ENCODE peak calls at places on chromosomes 12 and 14, in eight cellular contexts. K is neural progenitor cell, S is NT2/D1, Q is colonic mucosa, E is body of pancreas, D is mammary epithelial cell, A is transverse colon, V is uterus. P is an unnamed sample. For H3K4me1, the result is how much of the 10 kb centered on the place peaks cover.

GRCh38 chr12:88393017-88393767 is 187.1 kb downstream of the KITLG start:
- DNase-seq in K (peak), S (peak), Q (no peak), E (no peak), D (peak), A (no peak), V (no peak), P (peak)

GRCh38 chr14:49508124-49508523 is 78.1 kb downstream of the RPS29 start:
- DNase-seq in K (no peak), S (no peak), Q (no peak), E (no peak), D (no peak), A (no peak), V (no peak), P (no peak)

GRCh38 chr12:67447180-67447579 is 178.0 kb downstream of the CAND1 start:
- DNase-seq in K (peak), S (no peak), Q (no peak), E (no peak), D (no peak), A (no peak), V (no peak), P (no peak)

GRCh38 chr12:93857917-93858513 is 180.8 kb downstream of the CRADD start:
- DNase-seq in K (peak), S (no peak), Q (no peak), E (no peak), D (no peak), A (no peak), V (peak), P (no peak)

GRCh38 chr14:22500954-22501353 is 88.1 kb downstream of the DAD1 start:
- DNase-seq in K (no peak), S (no peak), Q (no peak), E (no peak), D (no peak), A (no peak), V (no peak), P (no peak)

GRCh38 chr12:102816816-102817434 is 100.1 kb downstream of the PAH start:
- DNase-seq in K (peak), S (no peak), Q (no peak), E (no peak), D (peak), A (no peak), V (no peak), P (no peak)

GRCh38 chr12:76329163-76329562 is 19.1 kb downstream of the BBS10 start:
- DNase-seq in K (no peak), S (no peak), Q (no peak), E (no peak), D (peak), A (no peak), V (no peak), P (no peak)

GRCh38 chr14:29930283-29930682 is 2.6 kb upstream of the PRKD1 start:
- DNase-seq in K (no peak), S (no peak), Q (no peak), E (no peak), D (no peak), A (no peak), V (no peak), P (no peak)

GRCh38 chr12:57896139-57896436 is 45.3 kb upstream of the ATP23 start:
- DNase-seq in K (peak), S (no peak), Q (peak), E (no peak), D (no peak), A (no peak), V (peak), P (no peak)

GRCh38 chr12:48165089-48166031 is 8.0 kb upstream of the ASB8 start:
- DNase-seq in K (peak), S (peak), Q (peak), E (no peak), D (peak), A (no peak), V (no peak), P (no peak)

GRCh38 chr14:34258318-34258717 is 203.7 kb downstream of the SPTSSA start:
- DNase-seq in K (no peak), S (no peak), Q (no peak), E (no peak), D (peak), A (no peak), V (peak), P (no peak)

GRCh38 chr12:24728366-24728765 is 220.5 kb downstream of the BCAT1 start:
- DNase-seq in K (peak), S (peak), Q (no peak), E (no peak), D (peak), A (no peak), V (no peak), P (no peak)

GRCh38 chr12:8702159-8702558 is 4.4 kb downstream of the RIMKLB start:
- DNase-seq in K (no peak), S (no peak), Q (no peak), E (no peak), D (no peak), A (no peak), V (no peak), P (no peak)
- H3K4me1 ChIP-seq in K (under half), S (under half), Q (under half), E (under half), D (under half), A (under half), V (under half), P (under half)

DNA sequence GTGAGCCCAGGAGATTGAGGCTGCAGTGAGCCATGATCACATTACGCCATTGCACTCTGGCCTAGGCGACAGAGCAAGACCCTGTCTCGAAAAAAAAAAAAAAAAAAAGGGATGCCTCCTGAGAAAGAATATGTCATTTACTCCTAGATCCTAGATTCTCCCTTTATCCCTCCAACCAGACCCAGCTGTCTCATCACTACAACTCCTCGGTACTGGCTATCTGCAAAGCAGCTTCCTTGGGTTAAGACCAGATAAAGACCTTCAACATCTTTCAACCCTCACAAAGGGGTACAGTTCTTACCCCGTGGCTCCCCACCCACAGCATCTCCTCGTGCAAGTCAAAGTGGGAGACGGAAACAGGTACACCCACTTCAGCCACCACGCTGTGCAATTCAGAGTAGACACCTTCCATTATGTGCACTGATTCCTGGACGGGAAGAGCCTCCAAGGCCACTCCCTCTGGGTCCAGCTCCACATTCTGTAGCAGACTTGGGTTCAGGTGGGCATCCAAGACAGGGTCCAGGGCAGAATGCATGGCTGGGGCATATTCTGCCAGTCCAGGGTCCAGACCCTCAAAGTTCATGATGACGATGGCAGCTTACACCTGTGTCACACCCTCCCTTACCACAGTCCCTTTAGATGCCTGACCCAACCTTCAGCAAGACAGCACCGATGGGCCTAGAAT is 1.1 kb downstream of the PAN2 start:
- DNase-seq in K (no peak), S (no peak), Q (no peak), E (no peak), D (no peak), A (no peak), V (no peak), P (no peak)
- H3K4me3 ChIP-seq in K (peak), S (peak), Q (peak), E (no peak), D (peak), A (no peak), V (peak), P (no peak)

GRCh38 chr12:54356228-54356627 is 8.1 kb downstream of the GPR84 start:
- DNase-seq in K (no peak), S (no peak), Q (no peak), E (no peak), D (no peak), A (no peak), V (no peak), P (no peak)
- H3K4me1 ChIP-seq in K (half or more), S (under half), Q (under half), E (half or more), D (under half), A (under half), V (under half), P (under half)

DNA sequence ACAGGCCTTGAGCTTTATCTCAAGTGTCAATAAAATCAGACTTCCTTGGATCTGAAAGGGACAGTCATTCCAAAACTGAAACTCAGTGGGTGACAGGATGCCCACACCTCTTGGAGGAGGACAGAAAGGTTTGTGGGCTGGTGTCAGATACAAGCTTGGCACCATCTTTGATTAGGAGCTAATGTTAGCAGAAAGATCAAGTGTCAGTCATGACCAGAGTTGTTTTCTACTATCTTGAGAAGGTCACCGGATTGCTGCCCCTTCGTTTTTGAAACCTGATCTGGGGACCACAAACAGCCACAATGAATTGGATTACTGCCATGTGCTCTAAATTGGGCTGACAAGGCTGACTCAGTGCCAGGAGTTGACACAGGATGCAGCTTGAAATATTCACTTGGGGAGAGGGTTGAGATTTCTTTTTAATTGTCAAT is 88.3 kb downstream of the OTOGL start:
- DNase-seq in K (no peak), S (no peak), Q (no peak), E (no peak), D (no peak), A (no peak), V (peak), P (no peak)
- H3K4me3 ChIP-seq in K (no peak), S (no peak), Q (no peak), E (no peak), D (no peak), A (no peak), V (no peak), P (no peak)

DNA sequence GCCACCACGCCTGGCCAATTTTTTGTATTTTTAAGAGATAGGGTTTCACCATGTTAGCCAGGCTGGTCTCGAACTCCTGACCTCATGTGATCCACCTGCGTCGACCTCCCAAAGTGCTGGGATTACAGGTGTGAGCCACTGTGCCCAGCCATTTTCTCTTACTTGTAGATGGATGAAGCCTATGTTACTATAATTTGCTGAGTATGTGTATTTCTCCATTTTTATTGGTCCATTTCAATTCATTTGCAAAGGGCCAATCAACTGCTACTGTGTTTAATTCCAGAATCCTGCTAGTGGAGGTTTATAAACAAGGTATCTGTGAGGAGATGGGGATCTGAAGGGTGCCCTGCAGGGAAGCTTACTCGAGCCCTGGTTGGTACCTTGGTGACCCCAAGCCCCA is 101.7 kb upstream of the MAX start:
- DNase-seq in K (no peak), S (no peak), Q (no peak), E (no peak), D (no peak), A (no peak), V (no peak), P (no peak)
- H3K4me1 ChIP-seq in K (under half), S (under half), Q (under half), E (under half), D (under half), A (under half), V (under half), P (under half)

GRCh38 chr12:120066341-120066740 is 50.2 kb downstream of the RAB35 start:
- DNase-seq in K (no peak), S (no peak), Q (no peak), E (no peak), D (peak), A (no peak), V (no peak), P (no peak)
- H3K4me3 ChIP-seq in K (no peak), S (no peak), Q (no peak), E (no peak), D (no peak), A (no peak), V (no peak), P (no peak)

DNA sequence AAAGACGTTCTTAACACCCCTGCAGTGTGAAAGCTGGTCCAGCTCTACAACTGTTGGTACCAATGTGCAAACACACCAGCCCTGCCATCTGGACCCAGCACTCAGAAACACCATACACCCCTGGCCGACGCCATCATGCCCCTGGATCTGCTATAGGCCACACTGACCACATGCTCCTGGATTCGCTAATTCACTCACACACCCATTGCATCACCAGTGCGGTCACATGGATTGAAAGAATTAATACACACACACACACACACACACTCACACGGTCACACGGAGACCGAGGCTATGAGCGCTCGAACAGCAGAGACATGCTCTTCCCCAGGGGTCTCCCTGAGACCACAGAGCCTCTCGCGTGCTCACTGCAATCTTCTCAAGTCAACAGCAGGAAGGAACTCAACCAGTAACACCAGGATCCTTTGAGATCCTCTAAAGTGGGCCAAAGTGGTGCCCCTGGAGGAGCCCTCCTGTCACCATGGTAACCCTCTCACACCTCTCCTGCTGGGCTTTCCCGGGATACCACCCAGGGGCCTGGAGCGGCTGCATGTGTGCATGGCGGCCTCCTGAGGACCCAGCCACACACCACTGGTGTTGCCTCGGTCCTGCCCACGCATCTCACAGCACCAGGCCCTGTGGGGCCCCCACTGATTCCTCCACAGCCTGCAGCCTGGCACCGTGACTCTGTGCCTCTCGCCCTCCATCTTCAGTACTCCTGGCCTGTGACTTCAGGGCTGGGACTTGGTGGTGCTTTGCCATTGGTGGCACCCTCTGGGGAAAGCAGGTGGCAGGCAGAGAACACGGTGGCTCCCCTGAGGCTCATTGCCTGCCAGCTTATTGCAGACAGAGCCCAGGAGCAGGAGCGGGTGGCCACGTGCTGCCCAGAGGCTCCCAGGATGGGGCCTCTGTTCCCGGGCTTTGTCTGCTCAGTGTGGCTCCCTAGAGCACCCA is 15.1 kb downstream of the LRTM2 start:
- DNase-seq in K (no peak), S (no peak), Q (no peak), E (no peak), D (no peak), A (no peak), V (no peak), P (no peak)
- H3K4me1 ChIP-seq in K (under half), S (under half), Q (under half), E (under half), D (under half), A (under half), V (under half), P (under half)